ENCODE peak calls at places on chromosome 4, in four cellular contexts. One of them, this sample, is unnamed.

GRCh38 chr4:14184265-14184664 is 556.7 kb upstream of the BOD1L1 start:
- DNase-seq in GM12878: no peak
- DNase-seq in GM12891: no peak
- DNase-seq in K562: no peak
- DNase-seq in this sample: no peak

GRCh38 chr4:163404570-163404969 is 60.9 kb downstream of the NPY5R start:
- DNase-seq in GM12878: no peak
- DNase-seq in GM12891: no peak
- DNase-seq in K562: no peak
- DNase-seq in this sample: no peak

GRCh38 chr4:105605493-105605892 is 53.1 kb downstream of the ARHGEF38 start:
- DNase-seq in K562: no peak
- DNase-seq in GM12878: no peak
- DNase-seq in GM12891: no peak
- DNase-seq in this sample: peak; percentile 10

GRCh38 chr4:169756971-169757574 is 671 bp downstream of the HPF1 start:
- DNase-seq in GM12878: no peak
- DNase-seq in K562: peak; percentile 11
- DNase-seq in GM12891: no peak
- DNase-seq in this sample: no peak

GRCh38 chr4:89249716-89250361 is 57.8 kb downstream of the GPRIN3 start:
- DNase-seq in K562: no peak
- DNase-seq in GM12891: no peak
- DNase-seq in GM12878: no peak
- DNase-seq in this sample: no peak

GRCh38 chr4:148790246-148790645 is 348.0 kb upstream of the NR3C2 start:
- DNase-seq in GM12878: no peak
- DNase-seq in GM12891: no peak
- DNase-seq in K562: no peak
- DNase-seq in this sample: no peak

GRCh38 chr4:98977557-98977956 is 18.0 kb upstream of the METAP1 start:
- DNase-seq in GM12891: no peak
- DNase-seq in GM12878: no peak
- DNase-seq in K562: no peak
- DNase-seq in this sample: no peak

GRCh38 chr4:95672811-95673210 is 124.0 kb upstream of the UNC5C start:
- DNase-seq in GM12891: no peak
- DNase-seq in K562: no peak
- DNase-seq in GM12878: no peak
- DNase-seq in this sample: no peak

GRCh38 chr4:12211636-12212035 is 782.9 kb upstream of the HS3ST1 start:
- DNase-seq in GM12878: no peak
- DNase-seq in K562: no peak
- DNase-seq in GM12891: no peak
- DNase-seq in this sample: no peak

GRCh38 chr4:56728512-56728911 is 47.4 kb upstream of the HOPX start:
- DNase-seq in K562: peak; percentile 18
- DNase-seq in GM12878: no peak
- DNase-seq in GM12891: no peak
- DNase-seq in this sample: no peak

GRCh38 chr4:108592674-108592986 is 27.7 kb upstream of the RPL34 start:
- DNase-seq in GM12878: no peak
- DNase-seq in K562: no peak
- DNase-seq in GM12891: no peak
- DNase-seq in this sample: no peak

GRCh38 chr4:111662496-111662895 is 482.8 kb upstream of the FAM241A start:
- DNase-seq in GM12891: no peak
- DNase-seq in K562: no peak
- DNase-seq in GM12878: no peak
- DNase-seq in this sample: no peak

GRCh38 chr4:102642571-102643298 is 118.0 kb downstream of the MANBA start:
- DNase-seq in GM12878: no peak
- DNase-seq in GM12891: no peak
- DNase-seq in K562: no peak
- DNase-seq in this sample: no peak

GRCh38 chr4:123102897-123103489 is 180.6 kb upstream of the NUDT6 start:
- DNase-seq in GM12878: no peak
- DNase-seq in GM12891: peak; percentile 21
- DNase-seq in K562: peak; percentile 44
- DNase-seq in this sample: peak; percentile 14

GRCh38 chr4:2651546-2651945 is 104.6 kb downstream of the TNIP2 start:
- DNase-seq in GM12878: no peak
- DNase-seq in K562: peak; percentile 20
- DNase-seq in GM12891: no peak
- DNase-seq in this sample: no peak

GRCh38 chr4:81648576-81649272 is 177.0 kb upstream of the RASGEF1B start:
- DNase-seq in GM12878: peak; percentile 23
- DNase-seq in K562: no peak
- DNase-seq in GM12891: peak; percentile 12
- DNase-seq in this sample: no peak

GRCh38 chr4:4856071-4857000 is 3.1 kb upstream of the MSX1 start:
- DNase-seq in GM12878: no peak
- DNase-seq in K562: peak; percentile 32
- DNase-seq in GM12891: no peak
- DNase-seq in this sample: no peak

GRCh38 chr4:97370581-97370980 is 772.7 kb downstream of the STPG2 start:
- DNase-seq in GM12878: no peak
- DNase-seq in GM12891: no peak
- DNase-seq in K562: no peak
- DNase-seq in this sample: no peak

GRCh38 chr4:170091069-170091696 is 1.4 kb upstream of the AADAT start:
- DNase-seq in GM12891: no peak
- DNase-seq in K562: no peak
- DNase-seq in GM12878: no peak
- DNase-seq in this sample: no peak

GRCh38 chr4:151614532-151614931 is 146.3 kb downstream of the GATB start:
- DNase-seq in GM12878: no peak
- DNase-seq in K562: no peak
- DNase-seq in GM12891: no peak
- DNase-seq in this sample: no peak

GRCh38 chr4:177964061-177964460 is 521.8 kb upstream of the AGA start:
- DNase-seq in GM12891: no peak
- DNase-seq in GM12878: no peak
- DNase-seq in K562: no peak
- DNase-seq in this sample: no peak

GRCh38 chr4:88653371-88653946 is 44.2 kb downstream of the NAP1L5 start:
- DNase-seq in K562: no peak
- DNase-seq in GM12878: no peak
- DNase-seq in GM12891: no peak
- DNase-seq in this sample: no peak

GRCh38 chr4:87002682-87003043 is 67.9 kb downstream of the AFF1 start:
- DNase-seq in GM12891: no peak
- DNase-seq in GM12878: no peak
- DNase-seq in K562: no peak
- DNase-seq in this sample: no peak

GRCh38 chr4:120466429-120466828 is 399.8 kb upstream of the MAD2L1 start:
- DNase-seq in GM12878: no peak
- DNase-seq in GM12891: no peak
- DNase-seq in K562: no peak
- DNase-seq in this sample: no peak

GRCh38 chr4:140463610-140464009 is 34.5 kb downstream of the MGAT4D start:
- DNase-seq in GM12878: no peak
- DNase-seq in K562: no peak
- DNase-seq in GM12891: no peak
- DNase-seq in this sample: no peak
- TF ChIP-seq SPI1 in GM12878: no peak
- TF ChIP-seq SPI1 in K562: no peak
- TF ChIP-seq SPI1 in GM12891: no peak
- TF ChIP-seq SPI1 in this sample: no peak

GRCh38 chr4:42397256-42397634 is at the start of gene SHISA3:
- DNase-seq in GM12891: peak; percentile 25
- DNase-seq in GM12878: no peak
- DNase-seq in K562: no peak
- DNase-seq in this sample: peak; percentile 23

GRCh38 chr4:42395595-42395994 is 1.7 kb upstream of the SHISA3 start:
- DNase-seq in K562: no peak
- DNase-seq in GM12891: no peak
- DNase-seq in GM12878: no peak
- DNase-seq in this sample: no peak

GRCh38 chr4:42397635-42398447 is 553 bp downstream of the SHISA3 start:
- DNase-seq in GM12878: no peak
- DNase-seq in GM12891: peak; percentile 39
- DNase-seq in K562: no peak
- DNase-seq in this sample: peak; percentile 11

GRCh38 chr4:42398448-42399355 is 1.4 kb downstream of the SHISA3 start:
- DNase-seq in GM12878: no peak
- DNase-seq in K562: no peak
- DNase-seq in GM12891: no peak
- DNase-seq in this sample: no peak

GRCh38 chr4:42396361-42397255 is 680 bp upstream of the SHISA3 start:
- DNase-seq in GM12878: no peak
- DNase-seq in K562: no peak
- DNase-seq in GM12891: no peak
- DNase-seq in this sample: no peak
- TF ChIP-seq SPI1 in GM12878: no peak
- TF ChIP-seq SPI1 in K562: no peak
- TF ChIP-seq SPI1 in GM12891: no peak
- TF ChIP-seq SPI1 in this sample: no peak

DNA sequence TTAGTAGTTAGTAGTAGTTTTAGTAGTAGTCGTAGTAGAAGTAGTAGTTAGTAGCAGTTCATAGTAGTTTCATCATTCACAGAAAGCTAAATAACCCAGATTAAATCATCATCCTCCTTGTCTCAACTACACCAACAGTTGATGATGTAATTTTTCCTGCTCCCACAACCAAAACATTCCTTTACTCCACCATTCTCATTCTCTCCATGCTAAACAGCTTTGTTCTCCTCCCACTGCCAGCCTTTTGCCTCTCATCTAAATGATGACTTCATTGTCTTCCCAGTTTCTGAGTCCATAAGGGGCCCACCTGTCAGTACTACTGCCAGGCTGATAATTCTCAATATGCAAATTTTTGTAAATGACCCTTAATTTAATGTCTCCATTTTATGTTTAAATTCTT is 68.9 kb downstream of the ARHGAP24 start:
- DNase-seq in GM12878: no peak
- DNase-seq in GM12891: no peak
- DNase-seq in K562: no peak
- DNase-seq in this sample: no peak
- TF ChIP-seq SPI1 in GM12878: no peak
- TF ChIP-seq SPI1 in GM12891: no peak
- TF ChIP-seq SPI1 in K562: no peak
- TF ChIP-seq SPI1 in this sample: no peak

DNA sequence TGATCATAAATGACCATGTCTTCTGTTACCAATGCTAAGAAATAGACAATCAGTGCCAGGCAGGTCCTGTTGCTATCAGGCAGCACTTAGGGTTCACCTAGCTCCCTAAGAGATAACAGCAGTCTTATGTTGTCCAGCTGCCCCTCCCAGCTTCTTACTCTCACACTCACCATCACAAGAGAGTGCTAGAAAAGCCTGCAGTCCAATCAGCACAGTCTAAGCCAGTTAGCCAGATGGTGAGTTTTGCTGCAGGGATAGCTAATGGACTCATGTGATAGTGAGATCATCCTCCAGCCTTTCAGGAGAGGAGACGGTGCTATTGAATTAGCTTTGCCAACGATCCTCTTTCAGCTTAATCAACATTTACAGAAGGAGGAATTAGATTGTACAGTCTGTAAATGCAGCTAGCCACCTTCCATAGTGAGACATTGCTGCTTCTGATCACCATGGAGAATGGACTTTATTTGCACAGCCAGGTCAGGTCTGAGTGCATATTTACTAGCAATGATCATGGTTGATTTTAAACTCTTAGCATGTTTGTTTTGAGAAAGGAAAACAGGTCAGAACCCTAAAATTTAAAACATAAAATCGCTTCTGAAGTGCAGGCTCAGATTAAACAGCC is 438.3 kb downstream of the CENPC start:
- DNase-seq in GM12878: no peak
- DNase-seq in K562: no peak
- DNase-seq in GM12891: no peak
- DNase-seq in this sample: no peak
- TF ChIP-seq SPI1 in GM12878: no peak
- TF ChIP-seq SPI1 in K562: no peak
- TF ChIP-seq SPI1 in GM12891: no peak
- TF ChIP-seq SPI1 in this sample: no peak

GRCh38 chr4:125353131-125353530 is 38.4 kb downstream of the FAT4 start:
- DNase-seq in K562: no peak
- DNase-seq in GM12878: no peak
- DNase-seq in GM12891: no peak
- DNase-seq in this sample: no peak
- TF ChIP-seq SPI1 in K562: no peak
- TF ChIP-seq SPI1 in GM12878: no peak
- TF ChIP-seq SPI1 in GM12891: no peak
- TF ChIP-seq SPI1 in this sample: no peak

GRCh38 chr4:10441512-10441911 is 15.7 kb downstream of the ZNF518B start:
- DNase-seq in GM12891: no peak
- DNase-seq in K562: no peak
- DNase-seq in GM12878: no peak
- DNase-seq in this sample: no peak
- TF ChIP-seq SPI1 in GM12891: no peak
- TF ChIP-seq SPI1 in K562: no peak
- TF ChIP-seq SPI1 in GM12878: no peak
- TF ChIP-seq SPI1 in this sample: no peak

DNA sequence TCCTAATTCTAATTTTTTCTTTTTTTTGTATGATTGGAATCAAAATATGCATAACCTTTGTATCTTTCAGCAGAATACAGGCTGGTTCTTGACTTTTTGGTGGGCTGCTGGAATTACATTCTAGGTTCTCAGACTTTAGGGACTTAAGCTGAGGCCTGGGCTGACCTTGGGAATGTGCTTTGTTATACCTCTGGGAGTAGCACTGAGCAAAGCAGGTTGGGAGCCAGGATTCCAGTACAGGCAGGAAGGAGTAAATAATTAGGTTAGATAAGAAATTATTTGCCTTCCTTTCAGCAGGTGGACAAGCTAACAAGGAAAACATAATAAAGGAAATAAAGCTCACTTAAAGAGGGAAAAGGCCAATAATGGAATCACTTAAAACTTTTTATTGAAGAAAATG is 49.9 kb upstream of the SLC4A4 start:
- DNase-seq in GM12891: no peak
- DNase-seq in K562: no peak
- DNase-seq in GM12878: no peak
- DNase-seq in this sample: no peak
- TF ChIP-seq SPI1 in GM12891: no peak
- TF ChIP-seq SPI1 in K562: no peak
- TF ChIP-seq SPI1 in GM12878: no peak
- TF ChIP-seq SPI1 in this sample: no peak